ENCODE peak calls at places on chromosomes 5 and 9, in five cellular contexts. One of them, this sample, is unnamed.

GRCh38 chr5:54495027-54495426 is 22.5 kb upstream of the SNX18 start:
- DNase-seq in uterus: no peak
- DNase-seq in cardiac muscle cell: no peak
- DNase-seq in cardiac fibroblast: no peak
- DNase-seq in mammary epithelial cell: no peak
- DNase-seq in this sample: no peak

GRCh38 chr9:77896269-77897245 is 135.1 kb downstream of the GNAQ start:
- DNase-seq in cardiac fibroblast: no peak
- DNase-seq in mammary epithelial cell: no peak
- DNase-seq in uterus: no peak
- DNase-seq in cardiac muscle cell: no peak
- DNase-seq in this sample: no peak

GRCh38 chr5:88819332-88819999 is 63.5 kb downstream of the MEF2C start:
- DNase-seq in cardiac muscle cell: no peak
- DNase-seq in mammary epithelial cell: no peak
- DNase-seq in uterus: no peak
- DNase-seq in cardiac fibroblast: no peak
- DNase-seq in this sample: no peak

GRCh38 chr9:135887585-135888050 is 19.7 kb downstream of the CAMSAP1 start:
- DNase-seq in mammary epithelial cell: no peak
- DNase-seq in uterus: no peak
- DNase-seq in cardiac fibroblast: no peak
- DNase-seq in cardiac muscle cell: peak; percentile 28
- DNase-seq in this sample: no peak

GRCh38 chr5:94893404-94894145 is 275.1 kb downstream of the SLF1 start:
- DNase-seq in cardiac muscle cell: peak; percentile 25
- DNase-seq in cardiac fibroblast: peak; percentile 23
- DNase-seq in uterus: no peak
- DNase-seq in mammary epithelial cell: no peak
- DNase-seq in this sample: no peak

GRCh38 chr9:72857632-72858011 is 95.2 kb downstream of the ALDH1A1 start:
- DNase-seq in uterus: no peak
- DNase-seq in cardiac muscle cell: no peak
- DNase-seq in mammary epithelial cell: no peak
- DNase-seq in cardiac fibroblast: no peak
- DNase-seq in this sample: no peak

GRCh38 chr9:29211681-29212589 is 1638.7 kb upstream of the C9orf72 start:
- DNase-seq in mammary epithelial cell: peak; percentile 67
- DNase-seq in cardiac muscle cell: peak; percentile 77
- DNase-seq in cardiac fibroblast: peak; percentile 29
- DNase-seq in uterus: peak; percentile 70
- DNase-seq in this sample: no peak

GRCh38 chr5:145637396-145637795 is 197.7 kb downstream of the PRELID2 start:
- DNase-seq in uterus: no peak
- DNase-seq in cardiac muscle cell: no peak
- DNase-seq in mammary epithelial cell: no peak
- DNase-seq in cardiac fibroblast: no peak
- DNase-seq in this sample: no peak

GRCh38 chr9:130779153-130779855 is 55.8 kb upstream of the ABL1 start:
- DNase-seq in mammary epithelial cell: no peak
- DNase-seq in cardiac fibroblast: peak; percentile 32
- DNase-seq in cardiac muscle cell: no peak
- DNase-seq in uterus: no peak
- DNase-seq in this sample: peak; percentile 20

GRCh38 chr9:72299017-72299603 is 65.9 kb downstream of the ZFAND5 start:
- DNase-seq in mammary epithelial cell: no peak
- DNase-seq in cardiac fibroblast: no peak
- DNase-seq in cardiac muscle cell: no peak
- DNase-seq in uterus: no peak
- DNase-seq in this sample: no peak

GRCh38 chr9:125176632-125177031 is 13.0 kb downstream of the PPP6C start:
- DNase-seq in uterus: no peak
- DNase-seq in cardiac muscle cell: no peak
- DNase-seq in cardiac fibroblast: no peak
- DNase-seq in mammary epithelial cell: no peak
- DNase-seq in this sample: no peak
- TF ChIP-seq CTCF in uterus: no peak
- TF ChIP-seq CTCF in cardiac muscle cell: no peak
- TF ChIP-seq CTCF in cardiac fibroblast: no peak
- TF ChIP-seq CTCF in mammary epithelial cell: no peak
- TF ChIP-seq CTCF in this sample: no peak

GRCh38 chr9:70480405-70480980 is 66.0 kb upstream of the KLF9 start:
- DNase-seq in mammary epithelial cell: peak; percentile 49
- DNase-seq in uterus: peak; percentile 86
- DNase-seq in cardiac muscle cell: no peak
- DNase-seq in cardiac fibroblast: peak; percentile 99
- DNase-seq in this sample: no peak
- H3K4me3 ChIP-seq in mammary epithelial cell: no peak overlapping the region
- H3K4me3 ChIP-seq in uterus: no peak overlapping the region
- H3K4me3 ChIP-seq in cardiac muscle cell: no peak overlapping the region
- H3K4me3 ChIP-seq in cardiac fibroblast: no peak overlapping the region
- H3K4me3 ChIP-seq in this sample: no peak overlapping the region

DNA sequence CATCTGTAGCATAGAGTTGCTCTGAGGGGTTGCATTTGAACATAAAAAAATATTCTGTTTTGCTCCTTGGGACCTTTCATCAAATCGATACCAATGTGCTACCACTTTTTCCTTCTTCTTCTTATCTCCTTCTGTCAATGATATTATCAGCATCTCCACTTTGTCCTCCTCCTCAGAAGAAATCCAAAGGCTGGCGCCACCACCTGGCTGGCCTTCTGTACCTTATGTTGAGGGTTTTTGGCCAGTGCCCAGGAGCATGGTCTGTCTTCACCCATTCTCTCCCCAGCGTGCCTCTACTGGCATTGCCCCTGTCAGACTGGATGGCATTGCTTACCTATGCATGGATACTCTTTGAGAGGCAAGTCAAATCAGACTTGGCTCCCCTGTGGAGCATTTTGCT is 167.2 kb downstream of the CFAP90 start:
- DNase-seq in mammary epithelial cell: no peak
- DNase-seq in cardiac fibroblast: no peak
- DNase-seq in uterus: no peak
- DNase-seq in cardiac muscle cell: no peak
- DNase-seq in this sample: no peak
- TF ChIP-seq CTCF in mammary epithelial cell: no peak
- TF ChIP-seq CTCF in cardiac fibroblast: no peak
- TF ChIP-seq CTCF in uterus: no peak
- TF ChIP-seq CTCF in cardiac muscle cell: no peak
- TF ChIP-seq CTCF in this sample: no peak

GRCh38 chr5:6583049-6583880 is 49.6 kb downstream of the NSUN2 start:
- DNase-seq in uterus: peak; percentile 43
- DNase-seq in mammary epithelial cell: no peak
- DNase-seq in cardiac muscle cell: peak; percentile 64
- DNase-seq in cardiac fibroblast: peak; percentile 31
- DNase-seq in this sample: no peak

GRCh38 chr5:6581090-6581489 is 51.8 kb downstream of the NSUN2 start:
- DNase-seq in mammary epithelial cell: no peak
- DNase-seq in cardiac fibroblast: no peak
- DNase-seq in cardiac muscle cell: no peak
- DNase-seq in uterus: no peak
- DNase-seq in this sample: no peak

GRCh38 chr5:6581559-6582426 is 51.1 kb downstream of the NSUN2 start:
- DNase-seq in mammary epithelial cell: no peak
- DNase-seq in uterus: no peak
- DNase-seq in cardiac muscle cell: no peak
- DNase-seq in cardiac fibroblast: peak; percentile 15
- DNase-seq in this sample: no peak

GRCh38 chr5:6584101-6584645 is 48.7 kb downstream of the NSUN2 start:
- DNase-seq in uterus: no peak
- DNase-seq in cardiac fibroblast: no peak
- DNase-seq in cardiac muscle cell: no peak
- DNase-seq in mammary epithelial cell: no peak
- DNase-seq in this sample: no peak

DNA sequence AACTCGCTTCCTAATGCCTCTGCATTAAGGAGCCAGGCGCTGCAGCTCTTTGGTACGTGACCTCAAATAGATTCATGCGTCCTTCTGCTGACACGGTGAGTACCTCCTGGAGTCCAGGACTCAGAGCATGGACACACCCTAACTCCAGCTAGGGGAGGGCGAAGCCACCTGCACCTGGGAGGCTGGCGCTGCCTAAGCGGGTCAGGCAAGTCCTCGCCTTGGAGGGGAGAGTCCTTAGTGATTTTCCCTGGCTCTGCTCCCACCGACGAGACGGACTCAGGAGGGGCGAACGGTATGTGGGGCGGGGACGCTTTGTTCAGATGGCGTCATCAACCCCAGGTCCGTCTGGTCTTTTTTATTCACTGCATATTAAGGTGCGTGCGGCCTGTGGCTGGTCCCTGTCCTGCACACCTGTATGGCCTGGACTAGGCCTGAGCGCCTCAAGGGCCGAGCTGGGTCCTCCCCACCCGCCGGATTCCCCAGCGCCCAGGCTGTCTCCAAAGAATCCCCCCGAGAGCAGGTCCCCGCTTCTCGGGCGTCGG is 50.3 kb downstream of the NSUN2 start:
- DNase-seq in cardiac fibroblast: no peak
- DNase-seq in mammary epithelial cell: no peak
- DNase-seq in cardiac muscle cell: no peak
- DNase-seq in uterus: no peak
- DNase-seq in this sample: no peak
- H3K4me3 ChIP-seq in cardiac fibroblast: no peak overlapping the region
- H3K4me3 ChIP-seq in mammary epithelial cell: no peak overlapping the region
- H3K4me3 ChIP-seq in cardiac muscle cell: peak overlapping the region; percentile 23
- H3K4me3 ChIP-seq in uterus: no peak overlapping the region
- H3K4me3 ChIP-seq in this sample: no peak overlapping the region

DNA sequence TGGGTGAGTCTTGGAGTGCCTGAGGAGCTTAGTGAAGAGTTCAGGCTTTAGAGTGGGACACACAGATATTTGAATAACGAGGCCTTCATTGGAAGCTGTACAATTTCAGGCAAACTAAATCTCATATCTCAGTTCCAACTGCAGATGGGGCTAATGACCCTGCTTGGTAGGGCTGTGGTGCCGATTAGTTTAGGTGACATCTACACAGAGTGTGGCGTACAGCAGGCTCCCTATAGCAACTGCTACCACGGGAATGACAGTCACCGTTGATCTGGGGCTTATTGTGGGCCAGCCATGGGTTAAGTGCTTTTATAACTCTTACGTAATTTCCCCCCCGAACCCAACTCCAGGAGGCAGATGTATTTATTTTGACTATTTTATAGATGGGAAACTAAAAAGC is 70.8 kb downstream of the FAT2 start:
- DNase-seq in cardiac muscle cell: peak; percentile 19
- DNase-seq in mammary epithelial cell: no peak
- DNase-seq in uterus: no peak
- DNase-seq in cardiac fibroblast: no peak
- DNase-seq in this sample: no peak
- TF ChIP-seq CTCF in cardiac muscle cell: no peak
- TF ChIP-seq CTCF in mammary epithelial cell: no peak
- TF ChIP-seq CTCF in uterus: no peak
- TF ChIP-seq CTCF in cardiac fibroblast: no peak
- TF ChIP-seq CTCF in this sample: no peak

GRCh38 chr9:13444272-13444608 is 164.7 kb upstream of the MPDZ start:
- DNase-seq in cardiac fibroblast: no peak
- DNase-seq in uterus: no peak
- DNase-seq in cardiac muscle cell: no peak
- DNase-seq in mammary epithelial cell: no peak
- DNase-seq in this sample: no peak
- H3K4me3 ChIP-seq in cardiac fibroblast: no peak overlapping the region
- H3K4me3 ChIP-seq in uterus: no peak overlapping the region
- H3K4me3 ChIP-seq in cardiac muscle cell: no peak overlapping the region
- H3K4me3 ChIP-seq in mammary epithelial cell: peak overlapping the region; percentile 29
- H3K4me3 ChIP-seq in this sample: no peak overlapping the region

DNA sequence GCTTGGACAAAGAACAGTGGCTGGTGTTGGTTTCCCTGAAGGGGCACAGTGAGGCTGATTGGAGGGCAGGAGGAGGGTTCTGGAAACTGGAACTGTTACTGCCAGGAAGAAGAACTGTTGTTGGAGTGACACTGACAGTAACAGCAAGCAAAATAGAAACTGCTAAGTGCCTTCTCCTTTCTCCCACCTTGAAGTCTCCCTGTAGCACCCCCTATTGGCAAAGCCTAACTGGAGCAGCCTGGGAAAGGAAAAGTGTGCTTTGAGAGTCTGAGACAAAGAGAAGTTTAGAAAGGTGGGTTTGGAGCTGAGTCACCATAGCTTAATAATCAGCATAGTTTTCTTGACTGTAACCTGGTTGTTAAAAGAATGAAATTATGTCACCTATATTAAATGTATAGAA is 2.5 kb upstream of the TMEM174 start:
- DNase-seq in mammary epithelial cell: no peak
- DNase-seq in cardiac fibroblast: peak; percentile 59
- DNase-seq in cardiac muscle cell: peak; percentile 37
- DNase-seq in uterus: no peak
- DNase-seq in this sample: no peak
- TF ChIP-seq CTCF in mammary epithelial cell: peak; percentile 61
- TF ChIP-seq CTCF in cardiac fibroblast: peak; percentile 89
- TF ChIP-seq CTCF in cardiac muscle cell: peak; percentile 92
- TF ChIP-seq CTCF in uterus: no peak
- TF ChIP-seq CTCF in this sample: peak; percentile 48

DNA sequence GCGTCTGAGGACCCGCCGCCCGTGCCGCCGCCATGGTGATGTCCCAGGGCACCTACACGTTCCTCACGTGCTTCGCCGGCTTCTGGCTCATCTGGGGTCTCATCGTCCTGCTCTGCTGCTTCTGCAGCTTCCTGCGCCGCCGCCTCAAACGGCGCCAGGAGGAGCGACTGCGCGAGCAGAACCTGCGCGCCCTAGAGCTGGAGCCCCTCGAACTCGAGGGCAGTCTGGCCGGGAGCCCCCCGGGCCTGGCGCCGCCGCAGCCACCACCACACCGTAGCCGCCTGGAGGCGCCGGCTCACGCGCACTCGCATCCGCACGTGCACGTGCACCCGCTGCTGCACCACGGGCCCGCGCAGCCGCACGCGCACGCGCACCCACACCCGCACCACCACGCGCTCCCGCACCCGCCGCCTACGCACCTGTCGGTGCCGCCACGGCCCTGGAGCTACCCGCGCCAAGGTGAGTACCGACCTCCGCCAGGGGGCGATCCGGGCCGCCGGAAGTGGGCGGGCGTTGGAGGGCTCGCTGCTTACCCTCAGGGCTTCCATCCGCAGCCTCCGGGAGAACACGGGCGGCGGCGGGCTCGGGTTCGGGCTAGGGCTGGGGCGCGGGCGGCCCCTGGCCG is 8.5 kb downstream of the PRR7 start:
- DNase-seq in uterus: peak; percentile 80
- DNase-seq in cardiac muscle cell: peak; percentile 90
- DNase-seq in mammary epithelial cell: peak; percentile 60
- DNase-seq in cardiac fibroblast: peak; percentile 67
- DNase-seq in this sample: no peak
- H3K4me3 ChIP-seq in uterus: peak overlapping the region; percentile 48
- H3K4me3 ChIP-seq in cardiac muscle cell: peak overlapping the region; percentile 54
- H3K4me3 ChIP-seq in mammary epithelial cell: peak overlapping the region; percentile 57
- H3K4me3 ChIP-seq in cardiac fibroblast: peak overlapping the region; percentile 45
- H3K4me3 ChIP-seq in this sample: peak overlapping the region; percentile 36

GRCh38 chr9:127955294-127956015 is 17.8 kb upstream of the DPM2 start:
- DNase-seq in cardiac muscle cell: no peak
- DNase-seq in mammary epithelial cell: peak; percentile 84
- DNase-seq in uterus: no peak
- DNase-seq in cardiac fibroblast: no peak
- DNase-seq in this sample: no peak
- TF ChIP-seq CTCF in cardiac muscle cell: no peak
- TF ChIP-seq CTCF in mammary epithelial cell: peak; percentile 55
- TF ChIP-seq CTCF in uterus: no peak
- TF ChIP-seq CTCF in cardiac fibroblast: no peak
- TF ChIP-seq CTCF in this sample: peak; percentile 2